ENCODE peak calls at places on chromosome X, in nine cellular contexts. One of them, this sample, is unnamed. For H3K36me3 and H3K4me1, the result is how much of the 10 kb centered on the place peaks cover.

GRCh38 chrX:152601848-152602616 is 35.7 kb upstream of the GABRQ start:
- DNase-seq in endodermal cell: peak
- DNase-seq in naive thymus-derived CD4-positive, alpha-beta T cell: no peak
- DNase-seq in colonic mucosa: peak
- DNase-seq in lower lobe of right lung: no peak
- DNase-seq in tibial nerve: no peak
- DNase-seq in CD8-positive, alpha-beta T cell: no peak
- DNase-seq in tibial artery: no peak
- DNase-seq in keratinocyte: no peak
- DNase-seq in this sample: no peak

GRCh38 chrX:134512566-134512965 is 52.6 kb downstream of the HPRT1 start:
- DNase-seq in endodermal cell: no peak
- DNase-seq in naive thymus-derived CD4-positive, alpha-beta T cell: no peak
- DNase-seq in colonic mucosa: no peak
- DNase-seq in lower lobe of right lung: no peak
- DNase-seq in tibial nerve: no peak
- DNase-seq in CD8-positive, alpha-beta T cell: no peak
- DNase-seq in tibial artery: no peak
- DNase-seq in keratinocyte: peak
- DNase-seq in this sample: no peak

GRCh38 chrX:111585337-111585736 is 73.9 kb downstream of the SERTM2 start:
- DNase-seq in endodermal cell: peak
- DNase-seq in naive thymus-derived CD4-positive, alpha-beta T cell: no peak
- DNase-seq in colonic mucosa: no peak
- DNase-seq in lower lobe of right lung: no peak
- DNase-seq in tibial nerve: no peak
- DNase-seq in CD8-positive, alpha-beta T cell: no peak
- DNase-seq in tibial artery: no peak
- DNase-seq in keratinocyte: no peak
- DNase-seq in this sample: no peak

GRCh38 chrX:47723689-47724088 is 64.7 kb upstream of the UXT start:
- DNase-seq in endodermal cell: peak
- DNase-seq in naive thymus-derived CD4-positive, alpha-beta T cell: no peak
- DNase-seq in colonic mucosa: no peak
- DNase-seq in lower lobe of right lung: no peak
- DNase-seq in tibial nerve: no peak
- DNase-seq in CD8-positive, alpha-beta T cell: no peak
- DNase-seq in tibial artery: no peak
- DNase-seq in keratinocyte: no peak
- DNase-seq in this sample: peak

GRCh38 chrX:141733371-141733770 is 34.8 kb upstream of the SPANXD start:
- DNase-seq in endodermal cell: no peak
- DNase-seq in naive thymus-derived CD4-positive, alpha-beta T cell: no peak
- DNase-seq in colonic mucosa: no peak
- DNase-seq in lower lobe of right lung: no peak
- DNase-seq in tibial nerve: no peak
- DNase-seq in CD8-positive, alpha-beta T cell: no peak
- DNase-seq in tibial artery: no peak
- DNase-seq in keratinocyte: no peak
- DNase-seq in this sample: no peak

GRCh38 chrX:126557151-126557550 is 4.5 kb upstream of the DCAF12L1 start:
- DNase-seq in endodermal cell: no peak
- DNase-seq in naive thymus-derived CD4-positive, alpha-beta T cell: no peak
- DNase-seq in colonic mucosa: no peak
- DNase-seq in lower lobe of right lung: no peak
- DNase-seq in tibial nerve: no peak
- DNase-seq in CD8-positive, alpha-beta T cell: no peak
- DNase-seq in tibial artery: no peak
- DNase-seq in keratinocyte: no peak
- DNase-seq in this sample: no peak

GRCh38 chrX:138756234-138756633 is 44.7 kb upstream of the FGF13 start:
- DNase-seq in endodermal cell: peak
- DNase-seq in naive thymus-derived CD4-positive, alpha-beta T cell: no peak
- DNase-seq in colonic mucosa: peak
- DNase-seq in lower lobe of right lung: peak
- DNase-seq in tibial nerve: no peak
- DNase-seq in CD8-positive, alpha-beta T cell: no peak
- DNase-seq in tibial artery: peak
- DNase-seq in keratinocyte: no peak
- DNase-seq in this sample: peak

GRCh38 chrX:21741869-21742701 is 15.8 kb downstream of the SMPX start:
- DNase-seq in endodermal cell: no peak
- DNase-seq in naive thymus-derived CD4-positive, alpha-beta T cell: no peak
- DNase-seq in colonic mucosa: no peak
- DNase-seq in lower lobe of right lung: no peak
- DNase-seq in tibial nerve: no peak
- DNase-seq in CD8-positive, alpha-beta T cell: no peak
- DNase-seq in tibial artery: no peak
- DNase-seq in keratinocyte: no peak
- DNase-seq in this sample: no peak

GRCh38 chrX:126815816-126816215 is 3.7 kb upstream of the PRR32 start:
- DNase-seq in endodermal cell: no peak
- DNase-seq in naive thymus-derived CD4-positive, alpha-beta T cell: no peak
- DNase-seq in colonic mucosa: no peak
- DNase-seq in lower lobe of right lung: no peak
- DNase-seq in tibial nerve: no peak
- DNase-seq in CD8-positive, alpha-beta T cell: no peak
- DNase-seq in tibial artery: no peak
- DNase-seq in keratinocyte: no peak
- DNase-seq in this sample: no peak

GRCh38 chrX:108139303-108139702 is 47.7 kb downstream of the ATG4A start:
- DNase-seq in endodermal cell: peak
- DNase-seq in naive thymus-derived CD4-positive, alpha-beta T cell: no peak
- DNase-seq in colonic mucosa: no peak
- DNase-seq in lower lobe of right lung: no peak
- DNase-seq in tibial nerve: no peak
- DNase-seq in CD8-positive, alpha-beta T cell: no peak
- DNase-seq in tibial artery: no peak
- DNase-seq in keratinocyte: no peak
- DNase-seq in this sample: no peak

GRCh38 chrX:16112428-16112827 is 10.9 kb upstream of the GRPR start:
- DNase-seq in endodermal cell: no peak
- DNase-seq in naive thymus-derived CD4-positive, alpha-beta T cell: no peak
- DNase-seq in colonic mucosa: no peak
- DNase-seq in lower lobe of right lung: no peak
- DNase-seq in tibial nerve: no peak
- DNase-seq in CD8-positive, alpha-beta T cell: no peak
- DNase-seq in tibial artery: no peak
- DNase-seq in keratinocyte: no peak
- DNase-seq in this sample: no peak

GRCh38 chrX:29471829-29472228 is 743.5 kb upstream of the MAGEB2 start:
- DNase-seq in endodermal cell: no peak
- DNase-seq in naive thymus-derived CD4-positive, alpha-beta T cell: no peak
- DNase-seq in colonic mucosa: no peak
- DNase-seq in lower lobe of right lung: no peak
- DNase-seq in tibial nerve: no peak
- DNase-seq in CD8-positive, alpha-beta T cell: no peak
- DNase-seq in tibial artery: no peak
- DNase-seq in keratinocyte: no peak
- DNase-seq in this sample: no peak

DNA sequence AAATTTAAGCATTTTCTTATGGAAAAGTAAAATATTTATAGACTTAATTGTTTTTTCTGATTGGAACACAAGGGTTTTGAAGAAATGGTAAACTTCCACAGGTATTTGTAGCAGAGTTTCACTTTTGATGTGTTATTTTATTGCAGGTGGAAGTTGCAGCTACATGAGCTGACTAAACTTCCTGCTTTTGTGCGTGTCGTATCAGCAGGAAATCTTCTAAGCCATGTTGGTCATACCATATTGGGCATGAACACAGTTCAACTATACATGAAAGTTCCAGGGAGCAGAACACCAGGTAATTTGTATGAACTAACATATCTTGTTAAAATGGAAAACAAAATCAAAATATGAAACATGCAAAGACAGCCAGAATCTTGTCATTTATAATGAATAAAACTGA is 117.4 kb downstream of the DIPK2B start:
- DNase-seq in endodermal cell: no peak
- DNase-seq in naive thymus-derived CD4-positive, alpha-beta T cell: peak
- DNase-seq in colonic mucosa: no peak
- DNase-seq in lower lobe of right lung: no peak
- DNase-seq in tibial nerve: no peak
- DNase-seq in CD8-positive, alpha-beta T cell: no peak
- DNase-seq in tibial artery: no peak
- DNase-seq in keratinocyte: no peak
- DNase-seq in this sample: peak
- H3K36me3 ChIP-seq in endodermal cell: half or more
- H3K36me3 ChIP-seq in naive thymus-derived CD4-positive, alpha-beta T cell: under half
- H3K36me3 ChIP-seq in colonic mucosa: under half
- H3K36me3 ChIP-seq in lower lobe of right lung: under half
- H3K36me3 ChIP-seq in tibial nerve: under half
- H3K36me3 ChIP-seq in CD8-positive, alpha-beta T cell: under half
- H3K36me3 ChIP-seq in tibial artery: under half
- H3K36me3 ChIP-seq in keratinocyte: under half
- H3K36me3 ChIP-seq in this sample: under half

GRCh38 chrX:129779086-129779672 is 570 bp upstream of the SASH3 start:
- DNase-seq in endodermal cell: peak
- DNase-seq in naive thymus-derived CD4-positive, alpha-beta T cell: no peak
- DNase-seq in colonic mucosa: no peak
- DNase-seq in lower lobe of right lung: no peak
- DNase-seq in tibial nerve: no peak
- DNase-seq in CD8-positive, alpha-beta T cell: no peak
- DNase-seq in tibial artery: no peak
- DNase-seq in keratinocyte: no peak
- DNase-seq in this sample: no peak

GRCh38 chrX:129779747-129780146 is at the start of gene SASH3:
- DNase-seq in endodermal cell: no peak
- DNase-seq in naive thymus-derived CD4-positive, alpha-beta T cell: peak
- DNase-seq in colonic mucosa: no peak
- DNase-seq in lower lobe of right lung: peak
- DNase-seq in tibial nerve: peak
- DNase-seq in CD8-positive, alpha-beta T cell: peak
- DNase-seq in tibial artery: peak
- DNase-seq in keratinocyte: no peak
- DNase-seq in this sample: peak

GRCh38 chrX:129782015-129782495 is 2.3 kb downstream of the SASH3 start:
- DNase-seq in endodermal cell: no peak
- DNase-seq in naive thymus-derived CD4-positive, alpha-beta T cell: no peak
- DNase-seq in colonic mucosa: no peak
- DNase-seq in lower lobe of right lung: no peak
- DNase-seq in tibial nerve: no peak
- DNase-seq in CD8-positive, alpha-beta T cell: no peak
- DNase-seq in tibial artery: no peak
- DNase-seq in keratinocyte: no peak
- DNase-seq in this sample: no peak

GRCh38 chrX:129781134-129782014 is 1.6 kb downstream of the SASH3 start:
- DNase-seq in endodermal cell: peak
- DNase-seq in naive thymus-derived CD4-positive, alpha-beta T cell: peak
- DNase-seq in colonic mucosa: no peak
- DNase-seq in lower lobe of right lung: peak
- DNase-seq in tibial nerve: no peak
- DNase-seq in CD8-positive, alpha-beta T cell: peak
- DNase-seq in tibial artery: peak
- DNase-seq in keratinocyte: no peak
- DNase-seq in this sample: peak

GRCh38 chrX:129780441-129781105 is 824 bp downstream of the SASH3 start:
- DNase-seq in endodermal cell: no peak
- DNase-seq in naive thymus-derived CD4-positive, alpha-beta T cell: no peak
- DNase-seq in colonic mucosa: no peak
- DNase-seq in lower lobe of right lung: no peak
- DNase-seq in tibial nerve: no peak
- DNase-seq in CD8-positive, alpha-beta T cell: no peak
- DNase-seq in tibial artery: no peak
- DNase-seq in keratinocyte: no peak
- DNase-seq in this sample: no peak
- H3K4me1 ChIP-seq in endodermal cell: under half
- H3K4me1 ChIP-seq in naive thymus-derived CD4-positive, alpha-beta T cell: under half
- H3K4me1 ChIP-seq in colonic mucosa: under half
- H3K4me1 ChIP-seq in lower lobe of right lung: under half
- H3K4me1 ChIP-seq in tibial nerve: under half
- H3K4me1 ChIP-seq in CD8-positive, alpha-beta T cell: half or more
- H3K4me1 ChIP-seq in tibial artery: under half
- H3K4me1 ChIP-seq in keratinocyte: under half
- H3K4me1 ChIP-seq in this sample: under half

DNA sequence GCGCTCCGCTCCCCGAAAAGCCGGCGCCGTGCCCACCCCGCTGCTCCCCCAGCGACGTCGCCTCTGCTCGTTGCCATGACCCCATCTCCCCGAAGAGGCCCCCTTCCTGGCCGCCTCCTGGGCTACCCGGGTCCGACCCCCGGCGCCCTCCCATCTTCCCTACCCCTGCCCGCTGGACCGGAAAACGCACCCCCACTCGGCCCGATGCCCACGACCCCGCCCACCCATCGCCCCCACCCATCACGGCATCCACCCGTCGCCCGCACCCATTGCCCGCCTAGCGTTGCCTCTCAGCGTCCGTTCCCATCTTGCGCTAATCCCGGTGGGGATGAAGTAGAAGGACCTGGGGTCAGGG is 421 bp downstream of the GDI1 start:
- DNase-seq in endodermal cell: no peak
- DNase-seq in naive thymus-derived CD4-positive, alpha-beta T cell: no peak
- DNase-seq in colonic mucosa: no peak
- DNase-seq in lower lobe of right lung: no peak
- DNase-seq in tibial nerve: no peak
- DNase-seq in CD8-positive, alpha-beta T cell: no peak
- DNase-seq in tibial artery: no peak
- DNase-seq in keratinocyte: no peak
- DNase-seq in this sample: no peak
- H3K36me3 ChIP-seq in endodermal cell: under half
- H3K36me3 ChIP-seq in naive thymus-derived CD4-positive, alpha-beta T cell: under half
- H3K36me3 ChIP-seq in colonic mucosa: under half
- H3K36me3 ChIP-seq in lower lobe of right lung: half or more
- H3K36me3 ChIP-seq in tibial nerve: under half
- H3K36me3 ChIP-seq in CD8-positive, alpha-beta T cell: under half
- H3K36me3 ChIP-seq in tibial artery: under half
- H3K36me3 ChIP-seq in keratinocyte: under half
- H3K36me3 ChIP-seq in this sample: under half

GRCh38 chrX:71622347-71623104 is 4.2 kb upstream of the CXCR3 start:
- DNase-seq in endodermal cell: peak
- DNase-seq in naive thymus-derived CD4-positive, alpha-beta T cell: peak
- DNase-seq in colonic mucosa: peak
- DNase-seq in lower lobe of right lung: peak
- DNase-seq in tibial nerve: peak
- DNase-seq in CD8-positive, alpha-beta T cell: peak
- DNase-seq in tibial artery: peak
- DNase-seq in keratinocyte: no peak
- DNase-seq in this sample: peak

GRCh38 chrX:71625471-71625870 is 7.2 kb upstream of the CXCR3 start:
- DNase-seq in endodermal cell: no peak
- DNase-seq in naive thymus-derived CD4-positive, alpha-beta T cell: no peak
- DNase-seq in colonic mucosa: no peak
- DNase-seq in lower lobe of right lung: no peak
- DNase-seq in tibial nerve: no peak
- DNase-seq in CD8-positive, alpha-beta T cell: no peak
- DNase-seq in tibial artery: no peak
- DNase-seq in keratinocyte: no peak
- DNase-seq in this sample: peak

GRCh38 chrX:71623105-71623450 is 4.8 kb upstream of the CXCR3 start:
- DNase-seq in endodermal cell: no peak
- DNase-seq in naive thymus-derived CD4-positive, alpha-beta T cell: no peak
- DNase-seq in colonic mucosa: no peak
- DNase-seq in lower lobe of right lung: no peak
- DNase-seq in tibial nerve: no peak
- DNase-seq in CD8-positive, alpha-beta T cell: no peak
- DNase-seq in tibial artery: no peak
- DNase-seq in keratinocyte: no peak
- DNase-seq in this sample: no peak

GRCh38 chrX:71621644-71622346 is 3.5 kb upstream of the CXCR3 start:
- DNase-seq in endodermal cell: no peak
- DNase-seq in naive thymus-derived CD4-positive, alpha-beta T cell: no peak
- DNase-seq in colonic mucosa: peak
- DNase-seq in lower lobe of right lung: no peak
- DNase-seq in tibial nerve: no peak
- DNase-seq in CD8-positive, alpha-beta T cell: no peak
- DNase-seq in tibial artery: peak
- DNase-seq in keratinocyte: no peak
- DNase-seq in this sample: peak

GRCh38 chrX:71623714-71624113 is 5.4 kb upstream of the CXCR3 start:
- DNase-seq in endodermal cell: no peak
- DNase-seq in naive thymus-derived CD4-positive, alpha-beta T cell: no peak
- DNase-seq in colonic mucosa: no peak
- DNase-seq in lower lobe of right lung: no peak
- DNase-seq in tibial nerve: no peak
- DNase-seq in CD8-positive, alpha-beta T cell: no peak
- DNase-seq in tibial artery: no peak
- DNase-seq in keratinocyte: no peak
- DNase-seq in this sample: peak
- H3K4me1 ChIP-seq in endodermal cell: under half
- H3K4me1 ChIP-seq in naive thymus-derived CD4-positive, alpha-beta T cell: under half
- H3K4me1 ChIP-seq in colonic mucosa: under half
- H3K4me1 ChIP-seq in lower lobe of right lung: under half
- H3K4me1 ChIP-seq in tibial nerve: under half
- H3K4me1 ChIP-seq in CD8-positive, alpha-beta T cell: half or more
- H3K4me1 ChIP-seq in tibial artery: under half
- H3K4me1 ChIP-seq in keratinocyte: under half
- H3K4me1 ChIP-seq in this sample: under half